ENCODE peak calls at places on chromosomes 2 and 18, in five cellular contexts. B, O, S, V and J are unnamed samples.

GRCh38 chr2:68774569-68775271 is 40.1 kb downstream of the ARHGAP25 start:
- DNase-seq in S (peak), V (no peak), O (no peak), B (peak), J (no peak)

GRCh38 chr2:129301431-129301913 is 678.0 kb upstream of the RAB6C start:
- DNase-seq in S (no peak), O (no peak), B (no peak), V (no peak), J (no peak)

GRCh38 chr2:23298551-23298950 is 86.4 kb upstream of the KLHL29 start:
- DNase-seq in B (no peak), O (no peak), V (no peak), S (no peak), J (no peak)

GRCh38 chr18:63365909-63366269 is 1.1 kb downstream of the KDSR start:
- DNase-seq in O (no peak), S (no peak), V (no peak), B (peak), J (peak)

GRCh38 chr2:127137225-127137624 is 30.3 kb upstream of the BIN1 start:
- DNase-seq in S (no peak), O (no peak), V (no peak), B (no peak), J (no peak)

GRCh38 chr2:142716463-142717242 is 160.8 kb upstream of the KYNU start:
- DNase-seq in S (no peak), O (peak), V (no peak), B (peak), J (peak)

GRCh38 chr2:58063641-58064040 is 17.0 kb downstream of the VRK2 start:
- DNase-seq in V (peak), S (no peak), O (no peak), B (peak), J (no peak)

GRCh38 chr2:52934354-52934898 is 833.2 kb upstream of the CHAC2 start:
- DNase-seq in V (peak), B (peak), O (no peak), S (no peak), J (no peak)

GRCh38 chr18:37533647-37534565 is 31.7 kb downstream of the CELF4 start:
- DNase-seq in O (no peak), S (no peak), B (no peak), V (no peak), J (peak)

GRCh38 chr2:220556658-220557057 is 929.2 kb downstream of the SLC4A3 start:
- DNase-seq in B (peak), O (no peak), V (no peak), S (no peak), J (no peak)

GRCh38 chr18:70781860-70782453 is 493.1 kb downstream of the SOCS6 start:
- DNase-seq in B (peak), O (peak), S (peak), V (peak), J (peak)

GRCh38 chr2:234953116-234954031 is 1.6 kb downstream of the SH3BP4 start:
- DNase-seq in S (no peak), O (peak), V (no peak), B (no peak), J (no peak)